ENCODE peak calls at places on chromosomes 3 and 15, in eight cellular contexts. V is naive thymus-derived CD4-positive, alpha-beta T cell; L is left ventricle myocardium superior; U is memory B cell; H is sciatic nerve; F is thoracic aorta; A is aorta; P is right lobe of liver. O is an unnamed sample.

GRCh38 chr15:65816441-65816840 is 24.3 kb upstream of the DENND4A start:
- ATAC-seq in V (no peak), L (no peak), U (no peak), H (no peak), F (no peak), A (no peak), P (no peak), O (no peak)

GRCh38 chr15:43214169-43214568 is 6.6 kb downstream of the EPB42 start:
- ATAC-seq in V (no peak), L (no peak), U (no peak), H (no peak), F (no peak), A (no peak), P (no peak), O (no peak)

GRCh38 chr15:84883916-84884781 is at the start of gene SLC28A1:
- ATAC-seq in V (no peak), L (peak), U (no peak), H (no peak), F (no peak), A (peak), P (peak), O (no peak)

GRCh38 chr15:64878708-64879107 is 33.0 kb upstream of the ANKDD1A start:
- ATAC-seq in V (no peak), L (peak), U (no peak), H (peak), F (no peak), A (no peak), P (peak), O (no peak)

GRCh38 chr3:8286749-8287148 is 214.9 kb upstream of the LMCD1 start:
- ATAC-seq in V (no peak), L (no peak), U (no peak), H (no peak), F (no peak), A (no peak), P (no peak), O (no peak)

GRCh38 chr3:126474498-126475410 is 937 bp downstream of the ZXDC start:
- ATAC-seq in V (no peak), L (no peak), U (no peak), H (no peak), F (no peak), A (peak), P (peak), O (peak)

GRCh38 chr3:135490219-135490618 is 475.3 kb upstream of the PPP2R3A start:
- ATAC-seq in V (no peak), L (no peak), U (no peak), H (no peak), F (no peak), A (no peak), P (no peak), O (no peak)

GRCh38 chr3:113783980-113784379 is 37.1 kb downstream of the ATP6V1A start:
- ATAC-seq in V (no peak), L (no peak), U (no peak), H (no peak), F (no peak), A (no peak), P (peak), O (no peak)

GRCh38 chr15:71296032-71296686 is 180.9 kb downstream of the THSD4 start:
- ATAC-seq in V (no peak), L (no peak), U (no peak), H (peak), F (no peak), A (no peak), P (no peak), O (peak)

GRCh38 chr3:107206945-107207344 is 170.3 kb upstream of the CCDC54 start:
- ATAC-seq in V (no peak), L (peak), U (no peak), H (peak), F (no peak), A (peak), P (no peak), O (no peak)

GRCh38 chr15:73176579-73176978 is 124.3 kb downstream of the NEO1 start:
- ATAC-seq in V (no peak), L (no peak), U (no peak), H (no peak), F (no peak), A (no peak), P (no peak), O (no peak)

GRCh38 chr15:50876260-50876988 is 32.1 kb upstream of the AP4E1 start:
- ATAC-seq in V (peak), L (no peak), U (peak), H (no peak), F (no peak), A (no peak), P (peak), O (peak)

GRCh38 chr3:127369356-127369935 is 81.6 kb upstream of the PRR20G start:
- ATAC-seq in V (no peak), L (no peak), U (no peak), H (no peak), F (no peak), A (no peak), P (no peak), O (no peak)

GRCh38 chr15:97420116-97420515 is 540.4 kb upstream of the ARRDC4 start:
- ATAC-seq in V (no peak), L (no peak), U (no peak), H (no peak), F (no peak), A (no peak), P (no peak), O (no peak)

GRCh38 chr3:120773932-120774331 is 31.4 kb downstream of the GTF2E1 start:
- ATAC-seq in V (no peak), L (no peak), U (no peak), H (no peak), F (no peak), A (no peak), P (no peak), O (peak)

GRCh38 chr3:139541898-139542288 is 2.4 kb upstream of the RBP1 start:
- ATAC-seq in V (no peak), L (no peak), U (no peak), H (no peak), F (no peak), A (no peak), P (no peak), O (no peak)

GRCh38 chr3:149879872-149880271 is 66.9 kb downstream of the RNF13 start:
- ATAC-seq in V (peak), L (peak), U (peak), H (peak), F (peak), A (peak), P (peak), O (peak)

GRCh38 chr3:18195836-18196235 is 229.3 kb downstream of the SATB1 start:
- ATAC-seq in V (no peak), L (no peak), U (no peak), H (no peak), F (no peak), A (no peak), P (no peak), O (no peak)

GRCh38 chr15:77592768-77593167 is 39.9 kb downstream of the LINGO1 start:
- ATAC-seq in V (no peak), L (no peak), U (no peak), H (no peak), F (no peak), A (no peak), P (no peak), O (no peak)

GRCh38 chr3:194049394-194049793 is 86.6 kb upstream of the HES1 start:
- ATAC-seq in V (no peak), L (no peak), U (no peak), H (no peak), F (no peak), A (no peak), P (no peak), O (no peak)

GRCh38 chr3:107958151-107958550 is 132.7 kb downstream of the CD47 start:
- ATAC-seq in V (no peak), L (no peak), U (no peak), H (no peak), F (no peak), A (no peak), P (no peak), O (peak)

GRCh38 chr15:64720188-64720587 is 55.2 kb downstream of the RBPMS2 start:
- ATAC-seq in V (no peak), L (peak), U (no peak), H (no peak), F (no peak), A (no peak), P (peak), O (no peak)

GRCh38 chr15:67134577-67135492 is 69.4 kb downstream of the SMAD3 start:
- ATAC-seq in V (peak), L (peak), U (no peak), H (peak), F (peak), A (no peak), P (peak), O (no peak)

GRCh38 chr3:123658118-123658859 is 73.4 kb upstream of the HACD2 start:
- ATAC-seq in V (no peak), L (peak), U (no peak), H (peak), F (peak), A (peak), P (no peak), O (peak)

GRCh38 chr15:82830427-82831173 is 21.2 kb downstream of the WHAMM start:
- ATAC-seq in V (no peak), L (no peak), U (no peak), H (no peak), F (no peak), A (no peak), P (peak), O (no peak)

GRCh38 chr3:191290311-191291025 is 38.7 kb upstream of the CCDC50 start:
- ATAC-seq in V (no peak), L (no peak), U (peak), H (peak), F (no peak), A (no peak), P (no peak), O (no peak)

GRCh38 chr3:112308151-112308911 is 14.3 kb upstream of the SLC9C1 start:
- ATAC-seq in V (no peak), L (no peak), U (no peak), H (peak), F (no peak), A (no peak), P (no peak), O (peak)

GRCh38 chr3:119395923-119396358 is 67.5 kb downstream of the TMEM39A start:
- ATAC-seq in V (no peak), L (no peak), U (no peak), H (no peak), F (no peak), A (no peak), P (no peak), O (no peak)

GRCh38 chr15:90570643-90571042 is 40.9 kb downstream of the CRTC3 start:
- ATAC-seq in V (no peak), L (peak), U (no peak), H (peak), F (no peak), A (no peak), P (no peak), O (no peak)

GRCh38 chr15:81043568-81044301 is 43.0 kb downstream of the TLNRD1 start:
- ATAC-seq in V (no peak), L (no peak), U (no peak), H (no peak), F (no peak), A (no peak), P (no peak), O (no peak)

GRCh38 chr3:119664850-119665379 is 4.5 kb upstream of the POPDC2 start:
- ATAC-seq in V (peak), L (peak), U (peak), H (no peak), F (no peak), A (no peak), P (no peak), O (peak)

GRCh38 chr3:28781053-28781452 is 432.4 kb upstream of the AZI2 start:
- ATAC-seq in V (no peak), L (no peak), U (no peak), H (no peak), F (no peak), A (no peak), P (no peak), O (no peak)

GRCh38 chr3:82409842-82410241 is 648.4 kb upstream of the GBE1 start:
- ATAC-seq in V (no peak), L (no peak), U (no peak), H (no peak), F (no peak), A (no peak), P (no peak), O (no peak)

GRCh38 chr3:170751894-170752283 is 118.1 kb downstream of the RPL22L1 start:
- ATAC-seq in V (no peak), L (peak), U (no peak), H (peak), F (no peak), A (peak), P (no peak), O (peak)

GRCh38 chr3:128734523-128735189 is 8.7 kb downstream of the RAB7A start:
- ATAC-seq in V (no peak), L (no peak), U (no peak), H (no peak), F (no peak), A (no peak), P (no peak), O (no peak)

GRCh38 chr15:91289324-91289723 is 189.3 kb downstream of the SV2B start:
- ATAC-seq in V (peak), L (peak), U (no peak), H (no peak), F (no peak), A (no peak), P (no peak), O (no peak)

GRCh38 chr3:133963657-133964396 is 65.9 kb downstream of the SLCO2A1 start:
- ATAC-seq in V (no peak), L (peak), U (no peak), H (peak), F (no peak), A (no peak), P (no peak), O (no peak)

GRCh38 chr3:150259526-150260145 is 148.5 kb upstream of the TSC22D2 start:
- ATAC-seq in V (no peak), L (peak), U (no peak), H (no peak), F (no peak), A (no peak), P (peak), O (no peak)

GRCh38 chr3:50164056-50164455 is 8.9 kb downstream of the SEMA3F start:
- ATAC-seq in V (no peak), L (no peak), U (no peak), H (no peak), F (peak), A (peak), P (no peak), O (peak)

O was measured in SK-N-SH treated with all-trans-retinoic acid at 6 μM for 48 hours.